ENCODE peak calls at places on chromosomes 4 and X, in eight cellular contexts. One of them, this sample, is unnamed. For H3K4me1, the result is how much of the 10 kb centered on the place peaks cover.

GRCh38 chrX:111363741-111364140 is 48.3 kb downstream of the DCX start:
- DNase-seq in heart right ventricle: no peak
- DNase-seq in cardiac muscle cell: no peak
- DNase-seq in A549: no peak
- DNase-seq in hepatocyte: no peak
- DNase-seq in GM23248: no peak
- DNase-seq in GM23338: no peak
- DNase-seq in CD8-positive, alpha-beta memory T cell: no peak
- DNase-seq in this sample: no peak

GRCh38 chrX:107574711-107575110 is 53.6 kb upstream of the PRPS1 start:
- DNase-seq in hepatocyte: no peak
- DNase-seq in A549: no peak
- DNase-seq in GM23338: no peak
- DNase-seq in cardiac muscle cell: no peak
- DNase-seq in GM23248: peak
- DNase-seq in heart right ventricle: no peak
- DNase-seq in CD8-positive, alpha-beta memory T cell: no peak
- DNase-seq in this sample: no peak

GRCh38 chr4:784401-785331 is 41.3 kb downstream of the CPLX1 start:
- DNase-seq in hepatocyte: no peak
- DNase-seq in GM23338: no peak
- DNase-seq in heart right ventricle: no peak
- DNase-seq in cardiac muscle cell: no peak
- DNase-seq in CD8-positive, alpha-beta memory T cell: peak
- DNase-seq in A549: no peak
- DNase-seq in GM23248: no peak
- DNase-seq in this sample: no peak

GRCh38 chrX:95290455-95290854 is 1394.2 kb upstream of the DIAPH2 start:
- DNase-seq in heart right ventricle: no peak
- DNase-seq in cardiac muscle cell: peak
- DNase-seq in GM23338: no peak
- DNase-seq in hepatocyte: peak
- DNase-seq in CD8-positive, alpha-beta memory T cell: no peak
- DNase-seq in GM23248: no peak
- DNase-seq in A549: no peak
- DNase-seq in this sample: no peak

GRCh38 chrX:113260474-113260873 is 419.8 kb upstream of the AMOT start:
- DNase-seq in GM23248: peak
- DNase-seq in heart right ventricle: no peak
- DNase-seq in A549: no peak
- DNase-seq in GM23338: peak
- DNase-seq in CD8-positive, alpha-beta memory T cell: no peak
- DNase-seq in cardiac muscle cell: no peak
- DNase-seq in hepatocyte: no peak
- DNase-seq in this sample: no peak

GRCh38 chr4:41108481-41108880 is 105.9 kb downstream of the APBB2 start:
- DNase-seq in hepatocyte: no peak
- DNase-seq in CD8-positive, alpha-beta memory T cell: no peak
- DNase-seq in A549: no peak
- DNase-seq in cardiac muscle cell: no peak
- DNase-seq in GM23338: no peak
- DNase-seq in GM23248: no peak
- DNase-seq in heart right ventricle: no peak
- DNase-seq in this sample: no peak

GRCh38 chrX:17590892-17591740 is 146.2 kb upstream of the SCML1 start:
- DNase-seq in cardiac muscle cell: peak
- DNase-seq in GM23338: peak
- DNase-seq in GM23248: peak
- DNase-seq in hepatocyte: peak
- DNase-seq in CD8-positive, alpha-beta memory T cell: no peak
- DNase-seq in heart right ventricle: peak
- DNase-seq in A549: peak
- DNase-seq in this sample: peak

GRCh38 chrX:35726176-35726575 is 72.0 kb upstream of the MAGEB16 start:
- DNase-seq in CD8-positive, alpha-beta memory T cell: no peak
- DNase-seq in cardiac muscle cell: peak
- DNase-seq in heart right ventricle: no peak
- DNase-seq in A549: no peak
- DNase-seq in GM23338: peak
- DNase-seq in hepatocyte: no peak
- DNase-seq in GM23248: peak
- DNase-seq in this sample: peak

GRCh38 chr4:48665555-48666186 is 114.4 kb downstream of the FRYL start:
- DNase-seq in heart right ventricle: no peak
- DNase-seq in CD8-positive, alpha-beta memory T cell: no peak
- DNase-seq in hepatocyte: no peak
- DNase-seq in A549: no peak
- DNase-seq in GM23338: no peak
- DNase-seq in cardiac muscle cell: no peak
- DNase-seq in GM23248: peak
- DNase-seq in this sample: peak

GRCh38 chrX:50386520-50386919 is 84.1 kb downstream of the DGKK start:
- DNase-seq in CD8-positive, alpha-beta memory T cell: no peak
- DNase-seq in A549: no peak
- DNase-seq in cardiac muscle cell: no peak
- DNase-seq in heart right ventricle: no peak
- DNase-seq in hepatocyte: no peak
- DNase-seq in GM23338: no peak
- DNase-seq in GM23248: no peak
- DNase-seq in this sample: no peak

GRCh38 chrX:23372220-23372902 is 37.7 kb downstream of the PTCHD1 start:
- DNase-seq in GM23338: no peak
- DNase-seq in GM23248: no peak
- DNase-seq in hepatocyte: no peak
- DNase-seq in A549: no peak
- DNase-seq in CD8-positive, alpha-beta memory T cell: no peak
- DNase-seq in heart right ventricle: no peak
- DNase-seq in cardiac muscle cell: peak
- DNase-seq in this sample: no peak

GRCh38 chr4:87633239-87633638 is 16.8 kb upstream of the DMP1 start:
- DNase-seq in cardiac muscle cell: peak
- DNase-seq in GM23338: no peak
- DNase-seq in heart right ventricle: peak
- DNase-seq in GM23248: peak
- DNase-seq in A549: no peak
- DNase-seq in CD8-positive, alpha-beta memory T cell: no peak
- DNase-seq in hepatocyte: peak
- DNase-seq in this sample: no peak

GRCh38 chr4:1863297-1864033 is 7.5 kb upstream of the LETM1 start:
- DNase-seq in heart right ventricle: no peak
- DNase-seq in GM23338: no peak
- DNase-seq in hepatocyte: peak
- DNase-seq in cardiac muscle cell: no peak
- DNase-seq in CD8-positive, alpha-beta memory T cell: no peak
- DNase-seq in GM23248: no peak
- DNase-seq in A549: no peak
- DNase-seq in this sample: no peak

GRCh38 chr4:156949373-156949814 is 22.2 kb downstream of the PDGFC start:
- DNase-seq in CD8-positive, alpha-beta memory T cell: no peak
- DNase-seq in GM23248: peak
- DNase-seq in heart right ventricle: no peak
- DNase-seq in hepatocyte: no peak
- DNase-seq in cardiac muscle cell: no peak
- DNase-seq in A549: no peak
- DNase-seq in GM23338: no peak
- DNase-seq in this sample: no peak

GRCh38 chr4:156946508-156947197 is 24.9 kb downstream of the PDGFC start:
- DNase-seq in GM23338: no peak
- DNase-seq in CD8-positive, alpha-beta memory T cell: no peak
- DNase-seq in hepatocyte: peak
- DNase-seq in cardiac muscle cell: no peak
- DNase-seq in A549: peak
- DNase-seq in GM23248: peak
- DNase-seq in heart right ventricle: no peak
- DNase-seq in this sample: no peak

GRCh38 chr4:156950090-156950489 is 21.5 kb downstream of the PDGFC start:
- DNase-seq in A549: no peak
- DNase-seq in cardiac muscle cell: no peak
- DNase-seq in heart right ventricle: no peak
- DNase-seq in CD8-positive, alpha-beta memory T cell: no peak
- DNase-seq in GM23248: no peak
- DNase-seq in GM23338: no peak
- DNase-seq in hepatocyte: no peak
- DNase-seq in this sample: no peak

GRCh38 chr4:156948738-156949137 is 22.9 kb downstream of the PDGFC start:
- DNase-seq in GM23248: no peak
- DNase-seq in cardiac muscle cell: no peak
- DNase-seq in hepatocyte: no peak
- DNase-seq in CD8-positive, alpha-beta memory T cell: no peak
- DNase-seq in A549: no peak
- DNase-seq in heart right ventricle: no peak
- DNase-seq in GM23338: no peak
- DNase-seq in this sample: no peak

DNA sequence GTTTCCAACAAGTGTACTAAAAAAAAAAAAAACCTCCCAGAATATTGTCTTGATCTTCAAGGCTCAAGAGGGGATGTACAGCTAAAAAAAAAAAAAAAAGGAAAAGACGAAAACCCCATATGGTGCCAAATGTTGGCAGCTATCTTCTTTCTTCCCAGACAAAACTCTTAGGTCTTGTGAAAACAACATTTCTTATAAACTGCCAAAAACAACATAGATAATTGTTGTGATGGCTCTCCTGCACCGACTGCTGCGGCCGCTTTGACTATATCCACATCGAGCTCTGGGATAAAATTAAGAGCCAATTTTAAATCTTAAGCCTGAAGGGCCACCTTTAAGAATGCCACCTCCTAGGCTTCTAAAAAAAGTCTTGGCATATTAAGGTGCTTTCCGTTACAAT is 23.5 kb downstream of the PDGFC start:
- DNase-seq in heart right ventricle: no peak
- DNase-seq in GM23338: no peak
- DNase-seq in A549: no peak
- DNase-seq in hepatocyte: no peak
- DNase-seq in CD8-positive, alpha-beta memory T cell: no peak
- DNase-seq in cardiac muscle cell: no peak
- DNase-seq in GM23248: no peak
- DNase-seq in this sample: no peak
- H3K4me1 ChIP-seq in heart right ventricle: under half
- H3K4me1 ChIP-seq in GM23338: under half
- H3K4me1 ChIP-seq in A549: half or more
- H3K4me1 ChIP-seq in hepatocyte: half or more
- H3K4me1 ChIP-seq in CD8-positive, alpha-beta memory T cell: under half
- H3K4me1 ChIP-seq in cardiac muscle cell: under half
- H3K4me1 ChIP-seq in GM23248: half or more
- H3K4me1 ChIP-seq in this sample: under half

DNA sequence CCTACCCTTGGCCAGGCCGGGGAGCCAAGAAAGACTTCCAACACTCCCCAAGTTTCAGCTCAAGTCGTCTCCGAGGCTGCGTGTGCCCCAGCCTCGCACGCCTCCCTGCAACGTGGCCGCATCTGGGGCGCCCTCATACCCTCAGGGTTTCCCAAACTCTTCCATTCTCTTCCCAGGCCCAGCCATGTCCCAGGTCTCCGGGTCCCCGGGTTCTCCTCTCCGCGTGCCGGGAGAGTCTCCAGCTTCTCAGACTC is 312 bp upstream of the STK26 start:
- DNase-seq in cardiac muscle cell: no peak
- DNase-seq in heart right ventricle: no peak
- DNase-seq in GM23338: no peak
- DNase-seq in A549: peak
- DNase-seq in hepatocyte: no peak
- DNase-seq in CD8-positive, alpha-beta memory T cell: no peak
- DNase-seq in GM23248: no peak
- DNase-seq in this sample: no peak
- H3K27ac ChIP-seq in cardiac muscle cell: peak
- H3K27ac ChIP-seq in heart right ventricle: no peak
- H3K27ac ChIP-seq in GM23338: peak
- H3K27ac ChIP-seq in A549: peak
- H3K27ac ChIP-seq in hepatocyte: peak
- H3K27ac ChIP-seq in CD8-positive, alpha-beta memory T cell: peak
- H3K27ac ChIP-seq in GM23248: no peak
- H3K27ac ChIP-seq in this sample: no peak

GRCh38 chr4:163249042-163249441 is 82.4 kb upstream of the NAF1 start:
- DNase-seq in GM23248: no peak
- DNase-seq in cardiac muscle cell: no peak
- DNase-seq in CD8-positive, alpha-beta memory T cell: no peak
- DNase-seq in GM23338: no peak
- DNase-seq in hepatocyte: no peak
- DNase-seq in A549: no peak
- DNase-seq in heart right ventricle: no peak
- DNase-seq in this sample: no peak

GRCh38 chr4:163245044-163245443 is 78.4 kb upstream of the NAF1 start:
- DNase-seq in GM23338: no peak
- DNase-seq in hepatocyte: no peak
- DNase-seq in heart right ventricle: no peak
- DNase-seq in A549: no peak
- DNase-seq in cardiac muscle cell: no peak
- DNase-seq in CD8-positive, alpha-beta memory T cell: no peak
- DNase-seq in GM23248: no peak
- DNase-seq in this sample: no peak

GRCh38 chr4:163237856-163238255 is 71.2 kb upstream of the NAF1 start:
- DNase-seq in GM23338: no peak
- DNase-seq in CD8-positive, alpha-beta memory T cell: no peak
- DNase-seq in hepatocyte: no peak
- DNase-seq in cardiac muscle cell: no peak
- DNase-seq in heart right ventricle: no peak
- DNase-seq in GM23248: no peak
- DNase-seq in A549: no peak
- DNase-seq in this sample: no peak

GRCh38 chr4:163243297-163243981 is 76.7 kb upstream of the NAF1 start:
- DNase-seq in hepatocyte: no peak
- DNase-seq in cardiac muscle cell: no peak
- DNase-seq in heart right ventricle: no peak
- DNase-seq in GM23338: no peak
- DNase-seq in CD8-positive, alpha-beta memory T cell: no peak
- DNase-seq in A549: no peak
- DNase-seq in GM23248: no peak
- DNase-seq in this sample: no peak
- H3K4me3 ChIP-seq in hepatocyte: no peak
- H3K4me3 ChIP-seq in cardiac muscle cell: no peak
- H3K4me3 ChIP-seq in heart right ventricle: no peak
- H3K4me3 ChIP-seq in GM23338: no peak
- H3K4me3 ChIP-seq in CD8-positive, alpha-beta memory T cell: no peak
- H3K4me3 ChIP-seq in A549: no peak
- H3K4me3 ChIP-seq in GM23248: no peak
- H3K4me3 ChIP-seq in this sample: no peak

GRCh38 chr4:31040106-31040505 is 319.9 kb downstream of the PCDH7 start:
- DNase-seq in GM23338: no peak
- DNase-seq in A549: no peak
- DNase-seq in heart right ventricle: no peak
- DNase-seq in GM23248: no peak
- DNase-seq in cardiac muscle cell: no peak
- DNase-seq in hepatocyte: no peak
- DNase-seq in CD8-positive, alpha-beta memory T cell: no peak
- DNase-seq in this sample: no peak

GRCh38 chr4:31043382-31044062 is 323.4 kb downstream of the PCDH7 start:
- DNase-seq in GM23248: no peak
- DNase-seq in CD8-positive, alpha-beta memory T cell: no peak
- DNase-seq in hepatocyte: no peak
- DNase-seq in GM23338: peak
- DNase-seq in heart right ventricle: no peak
- DNase-seq in A549: no peak
- DNase-seq in cardiac muscle cell: no peak
- DNase-seq in this sample: no peak

GRCh38 chr4:31045724-31046318 is 325.7 kb downstream of the PCDH7 start:
- DNase-seq in GM23338: peak
- DNase-seq in CD8-positive, alpha-beta memory T cell: no peak
- DNase-seq in cardiac muscle cell: peak
- DNase-seq in A549: no peak
- DNase-seq in hepatocyte: peak
- DNase-seq in heart right ventricle: no peak
- DNase-seq in GM23248: peak
- DNase-seq in this sample: peak

GRCh38 chr4:31041385-31041784 is 321.2 kb downstream of the PCDH7 start:
- DNase-seq in GM23248: no peak
- DNase-seq in CD8-positive, alpha-beta memory T cell: no peak
- DNase-seq in A549: no peak
- DNase-seq in hepatocyte: no peak
- DNase-seq in GM23338: peak
- DNase-seq in heart right ventricle: no peak
- DNase-seq in cardiac muscle cell: no peak
- DNase-seq in this sample: no peak

GRCh38 chr4:31045151-31045550 is 325.0 kb downstream of the PCDH7 start:
- DNase-seq in GM23338: no peak
- DNase-seq in cardiac muscle cell: no peak
- DNase-seq in hepatocyte: no peak
- DNase-seq in GM23248: no peak
- DNase-seq in CD8-positive, alpha-beta memory T cell: no peak
- DNase-seq in heart right ventricle: no peak
- DNase-seq in A549: no peak
- DNase-seq in this sample: no peak
- H3K4me1 ChIP-seq in GM23338: under half
- H3K4me1 ChIP-seq in cardiac muscle cell: under half
- H3K4me1 ChIP-seq in hepatocyte: under half
- H3K4me1 ChIP-seq in GM23248: under half
- H3K4me1 ChIP-seq in CD8-positive, alpha-beta memory T cell: under half
- H3K4me1 ChIP-seq in heart right ventricle: under half
- H3K4me1 ChIP-seq in A549: under half
- H3K4me1 ChIP-seq in this sample: under half

This sample was measured in small intestine.